ENCODE peak calls at places on chromosomes 2 and 18, in five cellular contexts. L, Y, R, H and W are unnamed samples.

GRCh38 chr2:51553456-51553855 is 521.5 kb upstream of the NRXN1 start:
- DNase-seq in L (no peak), Y (no peak), R (no peak), H (no peak), W (no peak)

GRCh38 chr2:155895016-155895415 is 437.5 kb downstream of the NR4A2 start:
- DNase-seq in L (no peak), Y (no peak), R (no peak), H (no peak), W (no peak)

GRCh38 chr2:110993557-110994231 is 127.0 kb upstream of the BCL2L11 start:
- DNase-seq in L (no peak), Y (no peak), R (no peak), H (no peak), W (peak)

GRCh38 chr2:21317131-21317530 is 193.4 kb downstream of the TDRD15 start:
- DNase-seq in L (no peak), Y (no peak), R (peak), H (peak), W (no peak)

GRCh38 chr18:52716926-52717325 is 376.9 kb downstream of the DCC start:
- DNase-seq in L (no peak), Y (no peak), R (no peak), H (no peak), W (no peak)

GRCh38 chr2:197113221-197113831 is 186.8 kb upstream of the PGAP1 start:
- DNase-seq in L (peak), Y (no peak), R (no peak), H (no peak), W (no peak)

GRCh38 chr2:122596541-122596940 is 841.1 kb downstream of the TSN start:
- DNase-seq in L (no peak), Y (no peak), R (no peak), H (no peak), W (no peak)

GRCh38 chr2:124343827-124344498 is 318.9 kb downstream of the CNTNAP5 start:
- DNase-seq in L (no peak), Y (no peak), R (no peak), H (no peak), W (no peak)

GRCh38 chr2:112540906-112541305 is 1.4 kb upstream of the POLR1B start:
- DNase-seq in L (no peak), Y (no peak), R (no peak), H (no peak), W (no peak)

GRCh38 chr2:197399887-197400540 is 34.8 kb downstream of the SF3B1 start:
- DNase-seq in L (no peak), Y (no peak), R (no peak), H (no peak), W (no peak)

GRCh38 chr2:229160180-229160579 is 110.9 kb downstream of the PID1 start:
- DNase-seq in L (no peak), Y (no peak), R (no peak), H (no peak), W (no peak)

GRCh38 chr2:240872317-240873097 is 3.9 kb downstream of the AGXT start:
- DNase-seq in L (no peak), Y (no peak), R (no peak), H (no peak), W (no peak)

GRCh38 chr2:106098081-106098480 is 96.0 kb downstream of the UXS1 start:
- DNase-seq in L (no peak), Y (no peak), R (no peak), H (no peak), W (no peak)

GRCh38 chr2:10331702-10332401 is 29.1 kb downstream of the HPCAL1 start:
- DNase-seq in L (no peak), Y (no peak), R (no peak), H (no peak), W (no peak)

GRCh38 chr18:3458952-3459853 is 9.2 kb downstream of the TGIF1 start:
- DNase-seq in L (no peak), Y (no peak), R (no peak), H (no peak), W (no peak)

GRCh38 chr2:231786177-231786916 is at the start of gene COPS7B:
- DNase-seq in L (no peak), Y (peak), R (no peak), H (peak), W (peak)

GRCh38 chr2:219387284-219388126 is at the start of gene DNPEP:
- DNase-seq in L (no peak), Y (peak), R (no peak), H (peak), W (peak)

GRCh38 chr2:26848336-26849055 is 564 bp downstream of the DPYSL5 start:
- DNase-seq in L (no peak), Y (no peak), R (no peak), H (no peak), W (no peak)

GRCh38 chr18:12838178-12838634 is 45.8 kb downstream of the PTPN2 start:
- DNase-seq in L (no peak), Y (no peak), R (no peak), H (no peak), W (no peak)

GRCh38 chr2:100563407-100564247 is 834 bp downstream of the PDCL3 start:
- DNase-seq in L (no peak), Y (no peak), R (no peak), H (no peak), W (no peak)

GRCh38 chr2:113080134-113080533 is 12.4 kb downstream of the IL1F10 start:
- DNase-seq in L (peak), Y (peak), R (no peak), H (no peak), W (peak)

GRCh38 chr2:139605668-139606067 is 825.5 kb upstream of the NXPH2 start:
- DNase-seq in L (no peak), Y (no peak), R (no peak), H (no peak), W (no peak)

GRCh38 chr18:52907942-52908341 is 567.9 kb downstream of the DCC start:
- DNase-seq in L (no peak), Y (no peak), R (no peak), H (no peak), W (no peak)

GRCh38 chr2:152924219-152924618 is 205.8 kb downstream of the ARL6IP6 start:
- DNase-seq in L (no peak), Y (no peak), R (no peak), H (no peak), W (no peak)

GRCh38 chr2:227310756-227311110 is 14.3 kb upstream of the MFF start:
- DNase-seq in L (no peak), Y (no peak), R (no peak), H (no peak), W (no peak)